ENCODE peak calls at places on chromosomes 7 and 10, in six cellular contexts. M is IMR-90, C is mesenchymal stem cell, K is H1, S is H9, G is trophoblast cell. E is an unnamed sample.
A peak's percentile ranks its signal among the peaks of the same experiment; 100 is the strongest.

GRCh38 chr10:132522521-132523411 is 14.8 kb upstream of the INPP5A start:
- DNase-seq in M (no peak), C (no peak), K (no peak), S (peak; percentile 20), G (no peak), E (no peak)

GRCh38 chr7:21011153-21011552 is 224.5 kb upstream of the SP8 start:
- DNase-seq in M (no peak), C (no peak), K (no peak), S (no peak), G (peak; percentile 81), E (no peak)

GRCh38 chr10:73819513-73820093 is 8.2 kb upstream of the NDST2 start:
- DNase-seq in M (peak; percentile 23), C (no peak), K (peak; percentile 59), S (peak; percentile 63), G (no peak), E (no peak)

GRCh38 chr7:158054081-158054480 is 533.5 kb downstream of the PTPRN2 start:
- DNase-seq in M (no peak), C (no peak), K (no peak), S (no peak), G (no peak), E (no peak)

GRCh38 chr7:100600222-100601038 is 1.7 kb upstream of the PCOLCE start:
- DNase-seq in M (no peak), C (no peak), K (peak; percentile 63), S (no peak), G (no peak), E (no peak)

GRCh38 chr10:78441010-78441409 is 407.3 kb downstream of the RPS24 start:
- DNase-seq in M (no peak), C (no peak), K (no peak), S (no peak), G (no peak), E (no peak)

GRCh38 chr10:98087309-98087708 is 47.1 kb upstream of the R3HCC1L start:
- DNase-seq in M (peak; percentile 5), C (peak; percentile 1), K (no peak), S (no peak), G (no peak), E (no peak)

GRCh38 chr10:114925675-114926204 is 12.3 kb upstream of the TRUB1 start:
- DNase-seq in M (peak; percentile 41), C (peak; percentile 81), K (no peak), S (no peak), G (peak; percentile 70), E (no peak)

GRCh38 chr7:99010281-99010680 is 131.9 kb downstream of the TRRAP start:
- DNase-seq in M (no peak), C (no peak), K (no peak), S (no peak), G (no peak), E (no peak)

GRCh38 chr7:131021460-131021859 is 287.5 kb upstream of the KLF14 start:
- DNase-seq in M (no peak), C (no peak), K (no peak), S (no peak), G (no peak), E (no peak)

GRCh38 chr7:17774248-17774647 is 166.0 kb downstream of the SNX13 start:
- DNase-seq in M (peak; percentile 91), C (peak; percentile 96), K (no peak), S (no peak), G (peak; percentile 6), E (no peak)

DNA sequence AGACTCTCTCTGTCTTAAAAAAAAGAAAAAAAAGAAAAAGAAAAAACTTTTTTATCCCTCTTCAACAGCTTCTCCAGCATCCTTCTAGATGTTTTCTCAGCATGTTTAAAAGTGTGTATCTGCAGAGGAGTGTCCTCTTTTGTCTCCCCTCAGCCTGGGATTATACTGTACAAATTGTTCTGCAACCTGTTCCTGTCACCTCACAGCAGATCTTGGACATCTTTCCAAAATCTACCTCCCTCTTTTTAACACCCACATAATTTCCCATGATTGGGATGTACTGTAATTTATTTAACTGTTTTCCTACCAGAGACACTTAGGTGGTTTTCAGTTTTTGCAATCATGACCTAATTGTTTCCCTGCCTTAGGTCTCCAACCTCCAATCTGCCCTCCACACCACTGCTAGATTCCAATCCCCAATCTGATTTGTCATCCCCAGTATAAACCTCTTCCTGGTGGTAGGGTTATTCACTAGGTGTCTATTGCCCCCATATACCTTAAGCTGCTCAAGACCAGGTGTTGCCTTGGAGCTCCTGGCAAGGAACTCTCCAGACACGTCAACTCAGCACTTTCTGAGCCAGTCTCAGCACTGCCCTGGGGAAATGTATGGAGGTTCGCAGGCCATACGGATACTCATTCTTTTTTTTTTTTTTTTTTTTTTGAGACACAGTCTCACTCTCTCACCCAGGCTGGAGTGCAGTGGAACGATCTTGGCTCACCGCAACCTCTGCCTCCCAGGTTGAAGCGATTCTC is 17.6 kb upstream of the DDIT4 start:
- DNase-seq in M (no peak), C (peak; percentile 41), K (no peak), S (no peak), G (no peak), E (no peak)
- H3K14ac ChIP-seq in M (no peak overlapping the region), C (no peak overlapping the region), K (no peak overlapping the region), S (no peak overlapping the region), G (no peak overlapping the region), E (no peak overlapping the region)

GRCh38 chr10:90822508-90822907 is 35.3 kb downstream of the HTR7 start:
- DNase-seq in M (no peak), C (no peak), K (no peak), S (peak; percentile 31), G (no peak), E (no peak)

GRCh38 chr10:90813592-90814365 is 44.1 kb downstream of the HTR7 start:
- DNase-seq in M (no peak), C (no peak), K (no peak), S (no peak), G (no peak), E (no peak)

GRCh38 chr10:90818736-90819135 is 39.1 kb downstream of the HTR7 start:
- DNase-seq in M (no peak), C (no peak), K (no peak), S (no peak), G (no peak), E (no peak)

GRCh38 chr10:90817173-90817889 is 40.5 kb downstream of the HTR7 start:
- DNase-seq in M (no peak), C (no peak), K (peak; percentile 23), S (no peak), G (no peak), E (no peak)
- H2BK5ac ChIP-seq in M (no peak overlapping the region), C (no peak overlapping the region), K (no peak overlapping the region), S (no peak overlapping the region), G (no peak overlapping the region), E (no peak overlapping the region)

DNA sequence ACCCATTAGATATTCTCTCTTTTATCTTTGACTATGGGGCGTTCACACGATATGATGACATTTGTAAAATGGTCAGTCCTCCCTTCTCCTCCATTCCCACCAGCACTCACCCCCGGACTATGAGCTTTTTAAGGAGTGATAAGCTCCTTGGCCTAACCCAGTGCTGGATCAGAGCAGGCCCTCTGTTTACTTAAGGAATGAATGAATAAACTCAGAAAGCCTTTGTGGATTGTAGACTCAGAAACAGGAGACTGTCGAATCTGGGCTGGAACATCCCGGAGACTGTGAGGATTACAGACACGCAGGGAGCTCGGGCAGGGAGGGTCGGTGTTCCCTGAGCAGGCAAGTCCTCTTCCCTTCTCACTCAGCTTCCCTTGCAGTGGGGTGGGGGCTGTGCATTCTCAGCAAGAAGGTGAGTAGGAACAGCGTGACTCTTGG is 6.8 kb upstream of the ZCCHC24 start:
- DNase-seq in M (peak; percentile 85), C (peak; percentile 54), K (no peak), S (no peak), G (no peak), E (no peak)
- H3K14ac ChIP-seq in M (peak overlapping the region; percentile 94), C (no peak overlapping the region), K (no peak overlapping the region), S (no peak overlapping the region), G (no peak overlapping the region), E (no peak overlapping the region)

GRCh38 chr7:101933685-101934084 is 116.3 kb downstream of the CUX1 start:
- DNase-seq in M (no peak), C (no peak), K (no peak), S (no peak), G (no peak), E (no peak)
- H2BK5ac ChIP-seq in M (no peak overlapping the region), C (no peak overlapping the region), K (no peak overlapping the region), S (no peak overlapping the region), G (no peak overlapping the region), E (no peak overlapping the region)